ENCODE peak calls at places on chromosomes 2 and 18, in ten cellular contexts. V is spleen; K is BJ; G is prostate gland; A is PC-9; J is fibroblast of lung; Z is cardiac muscle cell; R is HL-60; M is GM12865; Y is CD8-positive, alpha-beta T cell. F is an unnamed sample.
A peak's percentile ranks its signal among the peaks of the same experiment; 100 is the strongest.

GRCh38 chr2:236215196-236215595 is 47.0 kb upstream of the GBX2 start:
- DNase-seq in Y (no peak), Z (no peak), R (no peak), G (no peak), M (no peak), K (no peak), V (no peak), J (no peak), A (no peak), F (peak; percentile 75)

GRCh38 chr2:136344339-136344738 is 226.4 kb upstream of the CXCR4 start:
- DNase-seq in R (no peak), Y (no peak), J (no peak), A (no peak), Z (no peak), V (no peak), M (no peak), K (no peak), G (no peak), F (no peak)

GRCh38 chr2:195486987-195487644 is 169.9 kb upstream of the SLC39A10 start:
- DNase-seq in Z (peak; percentile 37), V (no peak), A (peak; percentile 46), M (peak; percentile 42), K (no peak), Y (no peak), G (no peak), J (peak; percentile 82), R (peak; percentile 87), F (peak; percentile 58)

GRCh38 chr18:37553633-37554398 is 11.8 kb downstream of the CELF4 start:
- DNase-seq in G (no peak), R (no peak), K (no peak), M (no peak), Z (peak; percentile 60), J (no peak), A (no peak), Y (no peak), V (peak; percentile 68), F (no peak)

GRCh38 chr2:239308696-239309397 is 92.0 kb downstream of the HDAC4 start:
- DNase-seq in A (no peak), R (no peak), K (peak; percentile 56), Z (peak; percentile 35), J (no peak), Y (no peak), V (peak; percentile 71), G (no peak), M (no peak), F (no peak)

GRCh38 chr18:41917199-41917598 is 37.8 kb upstream of the PIK3C3 start:
- DNase-seq in Y (no peak), A (no peak), G (no peak), K (no peak), Z (no peak), M (no peak), V (no peak), R (no peak), J (no peak), F (peak; percentile 40)

GRCh38 chr2:30934071-30934470 is 126.8 kb upstream of the CAPN13 start:
- DNase-seq in K (no peak), M (no peak), G (no peak), Y (no peak), J (no peak), A (no peak), Z (no peak), R (peak; percentile 89), V (no peak), F (no peak)

GRCh38 chr2:10831387-10831985 is 18.9 kb upstream of the PDIA6 start:
- DNase-seq in R (no peak), J (no peak), A (no peak), Z (no peak), M (no peak), K (no peak), G (no peak), V (peak; percentile 71), Y (no peak), F (no peak)

GRCh38 chr18:10286580-10287150 is 167.8 kb upstream of the APCDD1 start:
- DNase-seq in A (no peak), Y (no peak), V (no peak), J (no peak), G (no peak), M (no peak), R (no peak), K (no peak), Z (no peak), F (no peak)

GRCh38 chr2:176585791-176586190 is 316.5 kb downstream of the MTX2 start:
- DNase-seq in Y (no peak), K (no peak), G (no peak), V (no peak), M (no peak), A (no peak), Z (peak; percentile 29), J (no peak), R (no peak), F (no peak)

GRCh38 chr2:43075054-43075593 is 151.3 kb downstream of the ZFP36L2 start:
- DNase-seq in Z (no peak), R (no peak), V (peak; percentile 71), A (peak; percentile 97), J (peak; percentile 99), K (peak; percentile 97), G (peak; percentile 81), Y (no peak), M (no peak), F (peak; percentile 96)

GRCh38 chr2:136319227-136319626 is 201.3 kb upstream of the CXCR4 start:
- DNase-seq in G (no peak), A (no peak), K (no peak), V (no peak), Z (no peak), R (peak; percentile 83), J (no peak), M (peak; percentile 21), Y (no peak), F (no peak)

GRCh38 chr18:4251873-4252272 is 203.2 kb downstream of the DLGAP1 start:
- DNase-seq in V (no peak), Z (no peak), G (no peak), M (peak; percentile 73), J (no peak), A (no peak), K (no peak), R (no peak), Y (no peak), F (no peak)

GRCh38 chr2:152078662-152079061 is 20.2 kb downstream of the CACNB4 start:
- DNase-seq in G (no peak), K (no peak), V (no peak), J (no peak), R (no peak), M (peak; percentile 52), A (no peak), Z (no peak), Y (no peak), F (no peak)

GRCh38 chr2:152071518-152071917 is 27.3 kb downstream of the CACNB4 start:
- DNase-seq in Z (no peak), A (no peak), G (no peak), J (no peak), K (no peak), R (no peak), Y (no peak), M (no peak), V (no peak), F (no peak)

GRCh38 chr2:152071077-152071476 is 27.8 kb downstream of the CACNB4 start:
- DNase-seq in K (no peak), Z (no peak), R (no peak), A (no peak), J (no peak), M (peak; percentile 55), V (no peak), Y (no peak), G (no peak), F (no peak)

GRCh38 chr2:152075427-152076050 is 23.3 kb downstream of the CACNB4 start:
- DNase-seq in Y (no peak), V (no peak), Z (no peak), K (no peak), A (no peak), R (no peak), M (no peak), J (no peak), G (no peak), F (no peak)
- TF ChIP-seq CTCF in Y (no peak), V (no peak), Z (no peak), K (no peak), A (no peak), R (no peak), M (no peak), J (no peak), G (no peak), F (no peak)

DNA sequence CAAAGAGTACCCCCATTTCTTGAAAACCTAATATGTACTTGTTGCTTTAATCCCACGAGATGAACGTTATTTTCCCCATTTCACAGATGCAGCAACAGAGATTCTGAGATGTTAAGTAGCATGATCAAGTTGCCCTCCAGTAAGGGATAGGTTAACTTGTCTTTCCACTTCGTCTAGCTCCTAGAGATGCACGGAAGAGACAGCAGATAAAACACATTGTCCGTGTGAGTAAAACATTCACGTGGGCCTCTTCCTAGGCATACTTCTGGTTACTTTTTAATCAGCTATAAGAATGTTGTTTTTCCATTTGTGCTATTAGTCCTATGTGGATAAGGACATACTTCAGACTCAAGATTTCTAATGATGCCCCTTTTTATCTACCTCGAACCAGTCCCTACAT is 1.2 kb upstream of the ARHGAP28 start:
- DNase-seq in R (no peak), J (no peak), Y (no peak), K (no peak), M (no peak), G (no peak), V (no peak), Z (no peak), A (no peak), F (no peak)
- H3K4me3 ChIP-seq in R (no peak overlapping the region), J (no peak overlapping the region), Y (no peak overlapping the region), K (no peak overlapping the region), M (no peak overlapping the region), G (no peak overlapping the region), V (no peak overlapping the region), Z (peak overlapping the region; percentile 34), A (no peak overlapping the region), F (no peak overlapping the region)

DNA sequence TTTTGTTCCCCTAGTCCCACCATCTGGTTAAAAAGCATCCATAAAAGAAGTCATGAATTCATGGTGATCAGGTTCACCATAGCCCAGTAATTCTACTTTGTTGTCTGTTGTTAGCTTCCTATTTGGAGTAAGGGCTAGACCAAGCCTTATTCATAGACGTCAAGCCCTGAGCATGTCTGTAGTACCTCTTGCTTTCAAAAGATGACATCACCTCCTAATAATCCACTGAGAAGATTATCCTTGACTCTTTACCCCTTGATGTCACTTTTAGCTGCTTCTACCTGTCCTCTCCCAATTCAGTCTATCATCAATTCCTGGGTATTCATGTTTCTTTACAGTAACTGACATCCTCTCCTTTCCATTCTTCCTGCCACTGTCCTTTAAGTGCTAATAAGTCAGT is 90.1 kb downstream of the EML6 start:
- DNase-seq in Y (no peak), V (no peak), M (no peak), A (no peak), Z (no peak), R (no peak), K (no peak), G (no peak), J (peak; percentile 9), F (peak; percentile 73)
- TF ChIP-seq CTCF in Y (no peak), V (no peak), M (no peak), A (no peak), Z (no peak), R (no peak), K (no peak), G (no peak), J (no peak), F (no peak)

DNA sequence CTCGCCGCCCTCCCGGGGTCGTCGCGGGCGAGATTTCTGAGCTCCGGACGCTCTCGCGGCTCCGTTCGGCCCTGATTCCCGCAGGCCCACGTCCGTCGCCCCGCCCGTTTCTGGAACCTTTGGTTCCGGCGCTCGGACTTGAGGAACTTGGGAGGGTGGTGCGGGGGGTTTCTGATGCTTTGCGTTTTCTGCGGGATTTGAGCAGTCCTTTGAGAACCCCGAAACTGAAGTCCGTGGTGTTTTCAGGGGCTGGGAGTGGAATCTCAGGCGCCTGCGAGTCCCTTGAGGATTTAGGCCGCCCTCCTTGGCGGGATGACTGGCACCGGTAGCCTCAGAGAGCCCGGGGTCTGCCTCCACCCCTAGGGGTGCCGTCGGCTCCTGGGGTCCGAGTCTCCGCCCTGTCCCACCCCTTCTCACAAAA is 336 bp downstream of the THNSL2 start:
- DNase-seq in A (no peak), K (no peak), Z (no peak), G (peak; percentile 23), Y (no peak), J (no peak), M (no peak), R (no peak), V (peak; percentile 77), F (peak; percentile 11)
- H3K4me3 ChIP-seq in A (peak overlapping the region; percentile 81), K (peak overlapping the region; percentile 57), Z (peak overlapping the region; percentile 35), G (peak overlapping the region; percentile 64), Y (peak overlapping the region; percentile 42), J (no peak overlapping the region), M (peak overlapping the region; percentile 35), R (no peak overlapping the region), V (peak overlapping the region; percentile 43), F (peak overlapping the region; percentile 67)